ENCODE peak calls at places on chromosomes 7 and 10, in five cellular contexts. D is IMR-90, I is HepG2, G is GM12878, H is transverse colon. E is an unnamed sample.

GRCh38 chr10:70671619-70672164 is 614 bp upstream of the ADAMTS14 start:
- DNase-seq in I (no peak), D (no peak), G (no peak), H (no peak), E (no peak)

GRCh38 chr7:139284252-139284896 is 53.3 kb downstream of the UBN2 start:
- DNase-seq in I (peak; percentile 6), H (peak; percentile 17), G (no peak), D (no peak), E (no peak)

GRCh38 chr7:142188846-142189245 is 69.0 kb downstream of the PRSS58 start:
- DNase-seq in I (peak; percentile 5), D (no peak), G (no peak), H (no peak), E (no peak)

GRCh38 chr7:123183431-123183830 is 16.3 kb downstream of the SLC13A1 start:
- DNase-seq in D (no peak), I (no peak), G (no peak), H (no peak), E (no peak)

GRCh38 chr10:85098835-85099521 is 770.6 kb downstream of the CCSER2 start:
- DNase-seq in G (no peak), I (no peak), D (no peak), H (no peak), E (no peak)

GRCh38 chr10:86664370-86665217 is 3.7 kb upstream of the LDB3 start:
- DNase-seq in G (no peak), D (no peak), H (no peak), I (no peak), E (no peak)

GRCh38 chr10:128068398-128069285 is 57.6 kb downstream of the MKI67 start:
- DNase-seq in H (peak; percentile 7), G (no peak), D (no peak), I (no peak), E (no peak)

GRCh38 chr7:69739906-69740545 is 141.8 kb downstream of the AUTS2 start:
- DNase-seq in D (no peak), G (peak; percentile 81), H (peak; percentile 10), I (no peak), E (no peak)

GRCh38 chr7:31512166-31512565 is 1.7 kb upstream of the ITPRID1 start:
- DNase-seq in D (no peak), I (no peak), H (no peak), G (no peak), E (no peak)

GRCh38 chr10:5456563-5456962 is 42.8 kb downstream of the CALML5 start:
- DNase-seq in I (no peak), D (no peak), H (no peak), G (no peak), E (no peak)
- TF ChIP-seq POLR2A in I (no peak), D (no peak), H (no peak), G (no peak), E (no peak)

GRCh38 chr10:60534791-60535389 is 145.2 kb upstream of the ANK3 start:
- DNase-seq in D (no peak), H (no peak), I (no peak), G (no peak), E (no peak)
- H3K27ac ChIP-seq in D (no peak overlapping the region), H (no peak overlapping the region), I (no peak overlapping the region), G (no peak overlapping the region), E (no peak overlapping the region)

GRCh38 chr7:5695037-5695708 is 86.3 kb downstream of the RNF216 start:
- DNase-seq in H (peak; percentile 53), D (peak; percentile 89), I (no peak), G (peak; percentile 94), E (no peak)
- TF ChIP-seq POLR2A in H (peak; percentile 65), D (peak; percentile 85), I (no peak), G (peak; percentile 97), E (no peak)

DNA sequence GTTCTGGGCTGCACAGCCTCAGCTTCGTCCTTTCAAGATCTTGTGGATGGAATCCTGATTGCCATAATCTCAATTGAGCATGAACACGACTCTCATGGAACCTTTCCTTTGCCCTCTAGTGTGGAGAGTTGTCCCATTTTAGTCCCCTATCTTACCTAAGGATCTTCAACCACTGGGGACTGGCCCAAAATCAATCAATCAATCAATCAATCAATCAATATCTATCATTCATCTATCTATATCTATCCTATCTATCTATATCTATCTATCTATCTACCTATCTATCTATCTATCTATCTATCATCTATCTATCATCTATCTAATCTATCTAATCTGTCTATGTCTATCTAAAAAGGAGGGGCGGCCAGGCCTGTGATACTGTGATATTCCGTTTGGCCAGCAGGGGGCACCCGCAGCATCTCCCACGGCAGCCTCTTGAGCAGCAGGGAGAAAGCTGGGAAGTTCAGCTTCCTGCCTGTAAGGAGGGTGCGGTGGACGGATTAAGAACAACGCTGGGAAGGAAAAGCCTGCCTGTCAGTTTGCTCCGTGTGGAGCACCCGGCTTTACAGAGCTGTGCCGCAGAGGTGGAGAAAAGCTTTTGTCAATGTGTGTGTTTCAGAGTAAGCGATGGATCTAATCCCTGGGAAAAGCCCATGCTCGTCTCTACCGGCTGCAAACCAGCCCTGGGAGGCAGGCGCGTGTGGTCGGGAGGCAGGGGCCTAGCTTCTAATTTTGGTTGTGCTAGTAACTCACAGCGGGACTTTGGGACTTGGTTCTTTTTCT is 124.9 kb downstream of the SH2D4B start:
- DNase-seq in H (peak; percentile 85), D (peak; percentile 71), I (peak; percentile 43), G (peak; percentile 15), E (peak; percentile 80)
- H3K27ac ChIP-seq in H (peak overlapping the region; percentile 54), D (no peak overlapping the region), I (no peak overlapping the region), G (no peak overlapping the region), E (peak overlapping the region; percentile 5)

GRCh38 chr10:91632671-91633550 is at the start of gene PPP1R3C:
- DNase-seq in I (peak; percentile 87), G (no peak), H (peak; percentile 79), D (peak; percentile 92), E (peak; percentile 89)
- TF ChIP-seq POLR2A in I (peak; percentile 92), G (no peak), H (peak; percentile 64), D (peak; percentile 98), E (no peak)

GRCh38 chr10:119120875-119121274 is 17.0 kb downstream of the DENND10 start:
- DNase-seq in G (no peak), H (no peak), D (no peak), I (no peak), E (no peak)

GRCh38 chr10:119119400-119119799 is 15.5 kb downstream of the DENND10 start:
- DNase-seq in D (no peak), H (no peak), G (no peak), I (no peak), E (no peak)

GRCh38 chr10:119118231-119118630 is 14.3 kb downstream of the DENND10 start:
- DNase-seq in I (no peak), D (no peak), H (no peak), G (no peak), E (no peak)

GRCh38 chr10:119116326-119116951 is 12.5 kb downstream of the DENND10 start:
- DNase-seq in D (no peak), I (peak; percentile 54), G (no peak), H (no peak), E (no peak)

DNA sequence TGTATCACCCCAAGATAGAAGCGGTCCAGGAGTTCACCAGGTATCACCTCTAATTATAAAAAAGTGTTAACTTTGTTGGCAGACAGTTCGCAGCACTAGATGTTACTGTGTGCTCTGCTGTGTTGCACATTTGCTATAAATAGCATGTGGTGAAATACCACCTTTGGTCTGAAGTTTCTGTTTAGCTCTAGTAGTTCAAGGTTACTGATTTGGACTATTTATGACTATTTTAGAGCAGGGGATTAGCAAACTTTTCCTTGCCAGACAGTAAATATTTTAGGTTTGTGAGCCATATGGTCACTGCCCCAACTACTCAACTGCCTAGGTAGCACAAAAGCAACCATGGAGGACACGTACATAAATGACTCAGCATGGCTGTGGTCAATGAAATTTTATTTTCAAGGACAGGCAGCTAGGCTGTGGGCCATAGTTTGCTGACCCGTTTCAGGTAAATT is 16.5 kb downstream of the DENND10 start:
- DNase-seq in D (peak; percentile 83), H (no peak), G (peak; percentile 88), I (peak; percentile 96), E (no peak)
- H3K27ac ChIP-seq in D (peak overlapping the region; percentile 7), H (peak overlapping the region; percentile 54), G (peak overlapping the region; percentile 43), I (peak overlapping the region; percentile 95), E (peak overlapping the region; percentile 73)

DNA sequence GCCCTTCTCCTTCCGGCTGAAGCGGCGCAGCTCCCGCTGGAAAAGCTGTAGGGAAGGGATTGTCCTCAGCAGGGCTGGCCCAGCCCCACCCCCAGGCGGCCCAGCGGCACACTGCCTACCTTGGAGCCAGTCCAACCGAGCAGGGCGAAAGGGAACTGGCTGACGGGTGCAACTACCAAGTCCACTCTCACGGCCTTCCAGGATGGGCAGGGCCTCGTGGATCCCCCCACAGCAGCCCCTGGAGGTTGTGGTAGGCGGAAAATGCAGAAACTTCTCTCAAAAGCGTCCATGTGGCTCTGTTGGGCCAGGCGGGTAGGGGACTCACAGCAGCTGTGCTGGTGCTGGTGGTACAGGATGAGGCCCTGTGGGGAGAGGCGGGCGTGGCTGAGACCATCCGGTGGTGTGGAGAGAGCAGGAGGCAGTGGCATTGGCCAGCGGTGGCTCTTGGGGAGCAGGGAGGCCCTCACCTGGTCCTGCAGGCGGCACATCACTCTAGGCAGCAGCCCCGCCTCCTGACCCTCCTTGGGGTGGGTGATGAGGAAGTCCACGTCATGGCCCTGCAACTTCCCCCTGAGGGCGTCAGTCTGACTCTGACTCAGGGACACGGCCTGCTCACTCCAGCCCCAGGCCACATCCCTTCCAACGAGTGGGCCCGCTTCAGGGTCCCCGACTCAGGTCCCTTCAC is 8.4 kb upstream of the PGAM2 start:
- DNase-seq in I (no peak), H (peak; percentile 91), G (no peak), D (peak; percentile 66), E (peak; percentile 93)
- TF ChIP-seq POLR2A in I (no peak), H (peak; percentile 42), G (no peak), D (no peak), E (no peak)

GRCh38 chr7:74570533-74571156 is 86.9 kb upstream of the GTF2I start:
- DNase-seq in H (no peak), I (no peak), D (no peak), G (no peak), E (no peak)
- H3K27ac ChIP-seq in H (no peak overlapping the region), I (no peak overlapping the region), D (no peak overlapping the region), G (no peak overlapping the region), E (no peak overlapping the region)